ENCODE peak calls at places on chromosomes 11 and 22, in four cellular contexts. B is EH, X is RCC 7860, Z is ACHN. S is an unnamed sample.
A peak's percentile ranks its signal among the peaks of the same experiment; 100 is the strongest.

GRCh38 chr11:75465701-75466531 is 32.9 kb upstream of the KLHL35 start:
- DNase-seq in B (peak; percentile 81), X (no peak), Z (peak; percentile 6), S (peak; percentile 80)

GRCh38 chr11:6321961-6322362 is 1.7 kb upstream of the CAVIN3 start:
- DNase-seq in B (peak; percentile 78), X (peak; percentile 60), Z (no peak), S (peak; percentile 71)

GRCh38 chr11:75602916-75603315 is 40.9 kb downstream of the SERPINH1 start:
- DNase-seq in B (peak; percentile 62), X (no peak), Z (no peak), S (peak; percentile 32)

GRCh38 chr11:123063396-123064267 is 1.7 kb upstream of the HSPA8 start:
- DNase-seq in B (peak; percentile 67), X (peak; percentile 16), Z (peak; percentile 57), S (peak; percentile 73)

GRCh38 chr22:48734961-48735360 is 1092.7 kb downstream of the BRD1 start:
- DNase-seq in B (no peak), X (no peak), Z (no peak), S (no peak)

GRCh38 chr11:63985812-63986155 is 454 bp upstream of the OTUB1 start:
- DNase-seq in B (no peak), X (no peak), Z (no peak), S (no peak)

GRCh38 chr11:6544921-6545850 is 48.1 kb downstream of the DNHD1 start:
- DNase-seq in B (peak; percentile 19), X (no peak), Z (no peak), S (no peak)

GRCh38 chr11:104609297-104609696 is 289.0 kb downstream of the CASP12 start:
- DNase-seq in B (peak; percentile 54), X (peak; percentile 43), Z (peak; percentile 44), S (peak; percentile 79)

GRCh38 chr11:120612363-120613263 is 101.1 kb downstream of the GRIK4 start:
- DNase-seq in B (peak; percentile 6), X (peak; percentile 44), Z (peak; percentile 22), S (peak; percentile 60)

GRCh38 chr11:66101055-66101454 is 31.0 kb downstream of the PACS1 start:
- DNase-seq in B (no peak), X (no peak), Z (no peak), S (no peak)

GRCh38 chr11:121391914-121392313 is 60.2 kb upstream of the SORL1 start:
- DNase-seq in B (no peak), X (no peak), Z (no peak), S (no peak)

GRCh38 chr22:40671796-40672360 is 7.4 kb upstream of the MCHR1 start:
- DNase-seq in B (no peak), X (no peak), Z (no peak), S (no peak)

GRCh38 chr11:109490953-109491733 is 69.2 kb downstream of the C11orf87 start:
- DNase-seq in B (peak; percentile 46), X (no peak), Z (no peak), S (peak; percentile 4)

GRCh38 chr11:133947298-133947905 is 9.4 kb downstream of the IGSF9B start:
- DNase-seq in B (peak; percentile 58), X (no peak), Z (peak; percentile 66), S (peak; percentile 51)

GRCh38 chr22:41048791-41049717 is 43.3 kb upstream of the EP300 start:
- DNase-seq in B (peak; percentile 96), X (no peak), Z (no peak), S (peak; percentile 71)

S was measured in dermis blood vessel endothelial cell.